ENCODE peak calls at places on chromosomes 4 and X, in seven cellular contexts. W is GM20000; T is osteocyte; R is CD8-positive, alpha-beta T cell; A is HFF-Myc; Q is keratinocyte; X is heart right ventricle. G is an unnamed sample.

GRCh38 chr4:83454626-83455025 is 997 bp downstream of the HELQ start:
- DNase-seq in T (no peak), Q (no peak), W (no peak), R (no peak), A (no peak), X (no peak), G (no peak)

GRCh38 chrX:41723305-41723704 is 676 bp upstream of the GPR82 start:
- DNase-seq in A (no peak), Q (no peak), T (no peak), R (no peak), X (no peak), W (no peak), G (no peak)

GRCh38 chrX:147884958-147885357 is 26.8 kb upstream of the FMR1 start:
- DNase-seq in X (no peak), Q (no peak), W (no peak), T (no peak), A (no peak), R (no peak), G (no peak)

GRCh38 chr4:3313139-3313538 is 20.3 kb downstream of the RGS12 start:
- DNase-seq in T (peak; percentile 72), X (no peak), Q (no peak), R (no peak), W (no peak), A (no peak), G (no peak)

GRCh38 chrX:47189906-47190305 is 3.7 kb upstream of the UBA1 start:
- DNase-seq in W (no peak), T (no peak), A (no peak), Q (no peak), R (no peak), X (no peak), G (no peak)

GRCh38 chr4:182447938-182448280 is 204.7 kb downstream of the TENM3 start:
- DNase-seq in R (no peak), T (no peak), A (no peak), Q (no peak), W (no peak), X (no peak), G (no peak)

GRCh38 chr4:25814323-25814722 is 48.5 kb downstream of the SEL1L3 start:
- DNase-seq in X (peak; percentile 20), R (no peak), T (no peak), W (no peak), A (no peak), Q (peak; percentile 40), G (no peak)

GRCh38 chr4:118817178-118817930 is 18.6 kb downstream of the SEC24D start:
- DNase-seq in Q (no peak), R (no peak), X (no peak), W (no peak), A (no peak), T (no peak), G (no peak)

GRCh38 chr4:143667461-143667860 is 33.0 kb downstream of the FREM3 start:
- DNase-seq in T (no peak), A (no peak), Q (no peak), W (no peak), X (no peak), R (no peak), G (no peak)

GRCh38 chrX:21885568-21885967 is 29.8 kb downstream of the YY2 start:
- DNase-seq in X (no peak), W (no peak), A (no peak), T (no peak), Q (no peak), R (no peak), G (no peak)

GRCh38 chr4:40227284-40227683 is 30.5 kb downstream of the RHOH start:
- DNase-seq in R (no peak), T (no peak), W (peak; percentile 54), Q (no peak), A (no peak), X (no peak), G (peak; percentile 82)

GRCh38 chr4:101356928-101357327 is 9.6 kb upstream of the PPP3CA start:
- DNase-seq in R (no peak), A (peak; percentile 89), X (no peak), W (no peak), Q (peak; percentile 97), T (no peak), G (no peak)

GRCh38 chr4:178081931-178082330 is 639.7 kb upstream of the AGA start:
- DNase-seq in W (no peak), T (no peak), A (no peak), R (no peak), Q (no peak), X (no peak), G (no peak)

GRCh38 chr4:148151797-148152196 is 290.4 kb downstream of the NR3C2 start:
- DNase-seq in X (no peak), T (no peak), A (no peak), W (no peak), Q (no peak), R (no peak), G (no peak)

GRCh38 chr4:76611164-76611563 is 176.1 kb downstream of the SHROOM3 start:
- DNase-seq in W (no peak), Q (no peak), X (no peak), A (no peak), R (no peak), T (no peak), G (no peak)

GRCh38 chr4:77800483-77801259 is 18.5 kb downstream of the CNOT6L start:
- DNase-seq in Q (no peak), X (no peak), A (no peak), T (no peak), W (no peak), R (no peak), G (no peak)

GRCh38 chrX:24828600-24828999 is 134.9 kb downstream of the POLA1 start:
- DNase-seq in A (no peak), W (no peak), Q (no peak), R (no peak), X (no peak), T (no peak), G (no peak)

GRCh38 chr4:61443813-61444510 is 243.8 kb downstream of the ADGRL3 start:
- DNase-seq in W (no peak), Q (no peak), T (no peak), X (no peak), A (no peak), R (no peak), G (no peak)

GRCh38 chr4:3644849-3645627 is 112.8 kb upstream of the LRPAP1 start:
- DNase-seq in W (no peak), R (no peak), T (no peak), Q (no peak), A (no peak), X (no peak), G (no peak)

GRCh38 chr4:114384629-114385028 is 214.0 kb upstream of the UGT8 start:
- DNase-seq in W (peak; percentile 7), X (no peak), R (no peak), T (no peak), A (peak; percentile 30), Q (no peak), G (no peak)

GRCh38 chr4:60201052-60201673 is 999.0 kb upstream of the ADGRL3 start:
- DNase-seq in W (peak; percentile 19), A (peak; percentile 35), T (no peak), Q (no peak), R (no peak), X (peak; percentile 13), G (peak; percentile 19)

GRCh38 chrX:1416327-1416784 is 24.4 kb upstream of the SLC25A6 start:
- DNase-seq in R (no peak), A (no peak), T (no peak), X (no peak), W (no peak), Q (no peak), G (no peak)

GRCh38 chrX:1152090-1152489 is 60.4 kb downstream of the CRLF2 start:
- DNase-seq in A (no peak), R (no peak), Q (no peak), X (no peak), T (peak; percentile 76), W (no peak), G (no peak)

GRCh38 chrX:44303119-44303518 is 40.4 kb downstream of the EFHC2 start:
- DNase-seq in X (no peak), Q (no peak), R (no peak), A (no peak), W (no peak), T (no peak), G (no peak)
- TF ChIP-seq CTCF in X (no peak), Q (no peak), R (no peak), A (no peak), W (no peak), T (no peak), G (no peak)

DNA sequence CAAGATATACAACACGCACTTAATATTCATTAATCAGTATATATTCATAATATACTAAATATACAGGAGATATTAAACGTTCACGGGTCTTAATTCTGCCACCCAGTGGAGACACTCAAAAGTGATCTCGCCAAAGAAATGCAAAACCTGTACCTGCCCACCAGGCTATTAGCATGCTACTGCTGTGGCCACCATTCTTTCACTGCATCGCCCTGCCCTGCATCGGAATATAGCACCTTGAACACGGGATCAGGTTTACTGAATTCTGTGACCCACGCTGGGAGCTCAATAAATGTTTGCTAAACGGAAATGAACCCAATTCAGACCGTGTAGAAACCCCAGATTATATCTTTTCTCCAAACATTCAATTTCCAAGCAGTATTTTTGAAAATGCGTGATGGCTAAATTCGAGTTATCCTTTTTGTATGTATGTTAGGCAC is 840 bp upstream of the CLCN3 start:
- DNase-seq in R (peak; percentile 34), A (no peak), Q (no peak), W (peak; percentile 56), T (no peak), X (no peak), G (no peak)
- TF ChIP-seq CTCF in R (peak; percentile 55), A (peak; percentile 36), Q (peak; percentile 48), W (peak; percentile 43), T (peak; percentile 69), X (peak; percentile 58), G (peak; percentile 54)

DNA sequence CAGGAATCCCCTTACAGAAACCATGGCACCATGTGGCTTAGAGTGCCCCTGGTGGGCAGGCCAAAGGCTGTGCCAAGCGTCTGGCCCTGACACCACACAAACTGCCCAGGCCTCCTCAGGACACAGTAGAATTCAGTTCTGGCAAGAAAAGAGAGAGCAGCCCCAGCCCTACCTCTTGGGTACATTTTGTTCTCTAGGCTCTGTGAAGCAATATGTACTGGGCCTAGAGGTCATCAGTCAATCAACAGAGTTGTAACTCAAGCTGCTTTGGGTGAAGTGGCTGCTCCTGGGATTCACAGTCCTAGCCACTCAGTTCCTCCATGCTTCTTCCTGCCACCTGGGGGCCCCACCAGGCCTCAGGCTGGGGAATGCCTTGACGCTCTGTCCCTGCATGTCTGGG is 158.1 kb upstream of the MAMLD1 start:
- DNase-seq in Q (no peak), T (no peak), R (no peak), A (no peak), W (no peak), X (no peak), G (no peak)
- TF ChIP-seq CTCF in Q (no peak), T (peak; percentile 16), R (no peak), A (peak; percentile 11), W (no peak), X (no peak), G (no peak)

GRCh38 chr4:94256833-94257232 is 49.2 kb downstream of the SMARCAD1 start:
- DNase-seq in R (no peak), T (no peak), X (no peak), A (no peak), W (no peak), Q (no peak), G (no peak)
- TF ChIP-seq CTCF in R (no peak), T (peak; percentile 49), X (peak; percentile 30), A (no peak), W (peak; percentile 11), Q (peak; percentile 36), G (peak; percentile 11)

G was measured in GM12864.